ENCODE peak calls at places on chromosome 7, in six cellular contexts. C, X, G, U, I and M are unnamed samples.

GRCh38 chr7:7221602-7222038 is 39.3 kb downstream of the C1GALT1 start:
- DNase-seq in C (peak), X (no peak), G (no peak), U (no peak), I (peak), M (peak)

GRCh38 chr7:16615234-16615633 is 30.3 kb downstream of the ANKMY2 start:
- DNase-seq in C (no peak), X (no peak), G (no peak), U (peak), I (no peak), M (no peak)

GRCh38 chr7:99096124-99096887 is 47.6 kb downstream of the SMURF1 start:
- DNase-seq in C (no peak), X (no peak), G (no peak), U (no peak), I (no peak), M (no peak)

GRCh38 chr7:34787586-34787985 is 129.6 kb downstream of the NPSR1 start:
- DNase-seq in C (no peak), X (no peak), G (no peak), U (no peak), I (no peak), M (no peak)

GRCh38 chr7:17236603-17237002 is 61.8 kb upstream of the AHR start:
- DNase-seq in C (no peak), X (no peak), G (no peak), U (no peak), I (no peak), M (no peak)

GRCh38 chr7:1567082-1567771 is 2.6 kb downstream of the PSMG3 start:
- DNase-seq in C (no peak), X (no peak), G (no peak), U (peak), I (no peak), M (peak)

GRCh38 chr7:158018061-158018796 is 569.4 kb downstream of the PTPRN2 start:
- DNase-seq in C (no peak), X (no peak), G (no peak), U (peak), I (no peak), M (no peak)

GRCh38 chr7:90817846-90818245 is 221.7 kb downstream of the CDK14 start:
- DNase-seq in C (no peak), X (no peak), G (no peak), U (peak), I (no peak), M (no peak)

GRCh38 chr7:92158660-92159575 is 20.0 kb downstream of the LRRD1 start:
- DNase-seq in C (peak), X (no peak), G (no peak), U (no peak), I (no peak), M (peak)

GRCh38 chr7:120097789-120098188 is 175.2 kb upstream of the KCND2 start:
- DNase-seq in C (no peak), X (no peak), G (no peak), U (no peak), I (no peak), M (no peak)